ENCODE peak calls at places on chromosomes 16 and 17, in eight cellular contexts. One of them, this sample, is unnamed.

GRCh38 chr16:87391324-87391949 is 699 bp upstream of the MAP1LC3B start:
- DNase-seq in iris pigment epithelial cell: no peak
- DNase-seq in activated T-helper 1 cell treated with Interleukin-2 at 50 U/mL for 16 hours: no peak
- DNase-seq in dermis microvascular lymphatic vessel endothelial cell: no peak
- DNase-seq in AG09319: no peak
- DNase-seq in NCI-H1092 treated with DMSO at 0.1 percent for 48 hours: peak
- DNase-seq in amniotic stem cell: no peak
- DNase-seq in psoas muscle: peak
- DNase-seq in this sample: no peak

GRCh38 chr17:58617563-58617962 is 74.3 kb downstream of the TEX14 start:
- DNase-seq in dermis microvascular lymphatic vessel endothelial cell: no peak
- DNase-seq in iris pigment epithelial cell: no peak
- DNase-seq in AG09319: no peak
- DNase-seq in psoas muscle: no peak
- DNase-seq in amniotic stem cell: no peak
- DNase-seq in NCI-H1092 treated with DMSO at 0.1 percent for 48 hours: no peak
- DNase-seq in activated T-helper 1 cell treated with Interleukin-2 at 50 U/mL for 16 hours: no peak
- DNase-seq in this sample: no peak

GRCh38 chr17:21373034-21373433 is 3.1 kb upstream of the KCNJ12 start:
- DNase-seq in AG09319: no peak
- DNase-seq in iris pigment epithelial cell: no peak
- DNase-seq in NCI-H1092 treated with DMSO at 0.1 percent for 48 hours: no peak
- DNase-seq in activated T-helper 1 cell treated with Interleukin-2 at 50 U/mL for 16 hours: no peak
- DNase-seq in dermis microvascular lymphatic vessel endothelial cell: no peak
- DNase-seq in psoas muscle: no peak
- DNase-seq in amniotic stem cell: no peak
- DNase-seq in this sample: no peak

GRCh38 chr17:44636562-44636961 is 19.7 kb upstream of the MEIOC start:
- DNase-seq in NCI-H1092 treated with DMSO at 0.1 percent for 48 hours: peak
- DNase-seq in psoas muscle: no peak
- DNase-seq in iris pigment epithelial cell: peak
- DNase-seq in AG09319: no peak
- DNase-seq in dermis microvascular lymphatic vessel endothelial cell: no peak
- DNase-seq in amniotic stem cell: peak
- DNase-seq in activated T-helper 1 cell treated with Interleukin-2 at 50 U/mL for 16 hours: no peak
- DNase-seq in this sample: peak

GRCh38 chr17:31550389-31551056 is 159.0 kb downstream of the RAB11FIP4 start:
- DNase-seq in amniotic stem cell: no peak
- DNase-seq in activated T-helper 1 cell treated with Interleukin-2 at 50 U/mL for 16 hours: peak
- DNase-seq in AG09319: no peak
- DNase-seq in psoas muscle: no peak
- DNase-seq in dermis microvascular lymphatic vessel endothelial cell: no peak
- DNase-seq in NCI-H1092 treated with DMSO at 0.1 percent for 48 hours: no peak
- DNase-seq in iris pigment epithelial cell: no peak
- DNase-seq in this sample: no peak

GRCh38 chr17:41496803-41497484 is 7.2 kb upstream of the KRT36 start:
- DNase-seq in NCI-H1092 treated with DMSO at 0.1 percent for 48 hours: peak
- DNase-seq in AG09319: peak
- DNase-seq in dermis microvascular lymphatic vessel endothelial cell: peak
- DNase-seq in iris pigment epithelial cell: peak
- DNase-seq in amniotic stem cell: peak
- DNase-seq in activated T-helper 1 cell treated with Interleukin-2 at 50 U/mL for 16 hours: peak
- DNase-seq in psoas muscle: peak
- DNase-seq in this sample: peak

GRCh38 chr16:57998484-57998883 is 2.0 kb downstream of the ZNF319 start:
- DNase-seq in psoas muscle: no peak
- DNase-seq in amniotic stem cell: no peak
- DNase-seq in dermis microvascular lymphatic vessel endothelial cell: no peak
- DNase-seq in activated T-helper 1 cell treated with Interleukin-2 at 50 U/mL for 16 hours: peak
- DNase-seq in AG09319: no peak
- DNase-seq in NCI-H1092 treated with DMSO at 0.1 percent for 48 hours: no peak
- DNase-seq in iris pigment epithelial cell: peak
- DNase-seq in this sample: peak

GRCh38 chr16:9039208-9039607 is 52.2 kb upstream of the HAPSTR1 start:
- DNase-seq in activated T-helper 1 cell treated with Interleukin-2 at 50 U/mL for 16 hours: no peak
- DNase-seq in dermis microvascular lymphatic vessel endothelial cell: peak
- DNase-seq in NCI-H1092 treated with DMSO at 0.1 percent for 48 hours: no peak
- DNase-seq in AG09319: no peak
- DNase-seq in psoas muscle: no peak
- DNase-seq in amniotic stem cell: no peak
- DNase-seq in iris pigment epithelial cell: peak
- DNase-seq in this sample: no peak

GRCh38 chr17:36731806-36732205 is 130.4 kb downstream of the MRM1 start:
- DNase-seq in iris pigment epithelial cell: no peak
- DNase-seq in AG09319: no peak
- DNase-seq in amniotic stem cell: no peak
- DNase-seq in activated T-helper 1 cell treated with Interleukin-2 at 50 U/mL for 16 hours: no peak
- DNase-seq in dermis microvascular lymphatic vessel endothelial cell: no peak
- DNase-seq in psoas muscle: no peak
- DNase-seq in NCI-H1092 treated with DMSO at 0.1 percent for 48 hours: peak
- DNase-seq in this sample: no peak

GRCh38 chr16:86510465-86511261 is at the start of gene FOXF1:
- DNase-seq in psoas muscle: peak
- DNase-seq in dermis microvascular lymphatic vessel endothelial cell: no peak
- DNase-seq in amniotic stem cell: peak
- DNase-seq in NCI-H1092 treated with DMSO at 0.1 percent for 48 hours: no peak
- DNase-seq in iris pigment epithelial cell: peak
- DNase-seq in AG09319: no peak
- DNase-seq in activated T-helper 1 cell treated with Interleukin-2 at 50 U/mL for 16 hours: no peak
- DNase-seq in this sample: no peak

GRCh38 chr17:38550661-38551060 is 55.1 kb downstream of the SRCIN1 start:
- DNase-seq in psoas muscle: no peak
- DNase-seq in NCI-H1092 treated with DMSO at 0.1 percent for 48 hours: no peak
- DNase-seq in AG09319: peak
- DNase-seq in dermis microvascular lymphatic vessel endothelial cell: no peak
- DNase-seq in activated T-helper 1 cell treated with Interleukin-2 at 50 U/mL for 16 hours: no peak
- DNase-seq in iris pigment epithelial cell: peak
- DNase-seq in amniotic stem cell: no peak
- DNase-seq in this sample: no peak

GRCh38 chr17:81479175-81479574 is 33.4 kb downstream of the ACTG1 start:
- DNase-seq in dermis microvascular lymphatic vessel endothelial cell: no peak
- DNase-seq in psoas muscle: no peak
- DNase-seq in NCI-H1092 treated with DMSO at 0.1 percent for 48 hours: no peak
- DNase-seq in amniotic stem cell: no peak
- DNase-seq in AG09319: no peak
- DNase-seq in activated T-helper 1 cell treated with Interleukin-2 at 50 U/mL for 16 hours: no peak
- DNase-seq in iris pigment epithelial cell: no peak
- DNase-seq in this sample: no peak

GRCh38 chr17:81184596-81184995 is 18.6 kb upstream of the AATK start:
- DNase-seq in dermis microvascular lymphatic vessel endothelial cell: no peak
- DNase-seq in NCI-H1092 treated with DMSO at 0.1 percent for 48 hours: peak
- DNase-seq in iris pigment epithelial cell: no peak
- DNase-seq in psoas muscle: no peak
- DNase-seq in amniotic stem cell: no peak
- DNase-seq in activated T-helper 1 cell treated with Interleukin-2 at 50 U/mL for 16 hours: no peak
- DNase-seq in AG09319: no peak
- DNase-seq in this sample: no peak

GRCh38 chr17:6325741-6326140 is 109.2 kb downstream of the AIPL1 start:
- DNase-seq in NCI-H1092 treated with DMSO at 0.1 percent for 48 hours: no peak
- DNase-seq in dermis microvascular lymphatic vessel endothelial cell: no peak
- DNase-seq in activated T-helper 1 cell treated with Interleukin-2 at 50 U/mL for 16 hours: no peak
- DNase-seq in AG09319: no peak
- DNase-seq in amniotic stem cell: no peak
- DNase-seq in psoas muscle: no peak
- DNase-seq in iris pigment epithelial cell: no peak
- DNase-seq in this sample: no peak

GRCh38 chr17:6755731-6756184 is at the start of gene XAF1:
- DNase-seq in amniotic stem cell: no peak
- DNase-seq in dermis microvascular lymphatic vessel endothelial cell: no peak
- DNase-seq in AG09319: peak
- DNase-seq in activated T-helper 1 cell treated with Interleukin-2 at 50 U/mL for 16 hours: peak
- DNase-seq in NCI-H1092 treated with DMSO at 0.1 percent for 48 hours: no peak
- DNase-seq in iris pigment epithelial cell: peak
- DNase-seq in psoas muscle: peak
- DNase-seq in this sample: peak

GRCh38 chr16:1564325-1564724 is 30.9 kb downstream of the TMEM204 start:
- DNase-seq in iris pigment epithelial cell: no peak
- DNase-seq in amniotic stem cell: no peak
- DNase-seq in AG09319: no peak
- DNase-seq in psoas muscle: no peak
- DNase-seq in activated T-helper 1 cell treated with Interleukin-2 at 50 U/mL for 16 hours: no peak
- DNase-seq in dermis microvascular lymphatic vessel endothelial cell: no peak
- DNase-seq in NCI-H1092 treated with DMSO at 0.1 percent for 48 hours: no peak
- DNase-seq in this sample: no peak